ENCODE peak calls at places on chromosomes 6 and 20, in nine cellular contexts. I, N, T, V, J, U, B, O and C are unnamed samples.

GRCh38 chr20:676315-676937 is 824 bp upstream of the SCRT2 start:
- DNase-seq in I (no peak), N (no peak), T (no peak), V (no peak), J (no peak), U (no peak), B (no peak), O (no peak), C (no peak)

GRCh38 chr6:11414564-11414963 is 123.0 kb upstream of the TMEM170B start:
- DNase-seq in I (peak), N (no peak), T (no peak), V (no peak), J (no peak), U (peak), B (no peak), O (no peak), C (no peak)

GRCh38 chr6:108171918-108172516 is 6.2 kb downstream of the NR2E1 start:
- DNase-seq in I (no peak), N (no peak), T (no peak), V (no peak), J (no peak), U (no peak), B (no peak), O (no peak), C (no peak)

GRCh38 chr6:13406781-13407180 is 78.4 kb upstream of the TBC1D7 start:
- DNase-seq in I (peak), N (no peak), T (no peak), V (no peak), J (no peak), U (no peak), B (peak), O (peak), C (no peak)

GRCh38 chr6:157203312-157203744 is 120.0 kb downstream of the TMEM242 start:
- DNase-seq in I (no peak), N (no peak), T (peak), V (no peak), J (no peak), U (no peak), B (no peak), O (no peak), C (no peak)

GRCh38 chr20:35956616-35957015 is 2.3 kb upstream of the SCAND1 start:
- DNase-seq in I (no peak), N (no peak), T (no peak), V (no peak), J (no peak), U (no peak), B (no peak), O (no peak), C (no peak)

GRCh38 chr6:136037885-136038460 is 186.5 kb downstream of the PDE7B start:
- DNase-seq in I (no peak), N (no peak), T (peak), V (no peak), J (peak), U (no peak), B (peak), O (peak), C (peak)

GRCh38 chr20:8144282-8145245 is 12.5 kb downstream of the PLCB1 start:
- DNase-seq in I (no peak), N (no peak), T (no peak), V (no peak), J (no peak), U (no peak), B (peak), O (peak), C (peak)

GRCh38 chr6:89411269-89412070 is 603 bp downstream of the RRAGD start:
- DNase-seq in I (no peak), N (no peak), T (peak), V (peak), J (peak), U (peak), B (no peak), O (no peak), C (no peak)

GRCh38 chr6:32415521-32416019 is 8.6 kb upstream of the BTNL2 start:
- DNase-seq in I (peak), N (peak), T (peak), V (peak), J (peak), U (peak), B (peak), O (peak), C (peak)

GRCh38 chr6:139583420-139583819 is 209.0 kb upstream of the CITED2 start:
- DNase-seq in I (no peak), N (no peak), T (no peak), V (no peak), J (no peak), U (no peak), B (no peak), O (no peak), C (no peak)

GRCh38 chr6:123668965-123669591 is 32.3 kb upstream of the TRDN start:
- DNase-seq in I (no peak), N (no peak), T (no peak), V (no peak), J (no peak), U (no peak), B (no peak), O (no peak), C (no peak)

GRCh38 chr6:109944448-109944847 is 33.7 kb upstream of the GPR6 start:
- DNase-seq in I (peak), N (peak), T (no peak), V (no peak), J (no peak), U (peak), B (no peak), O (no peak), C (no peak)

GRCh38 chr6:44630125-44631028 is 242.9 kb downstream of the CDC5L start:
- DNase-seq in I (peak), N (peak), T (no peak), V (no peak), J (no peak), U (peak), B (peak), O (peak), C (peak)

GRCh38 chr6:52183131-52183530 is 3.0 kb upstream of the IL17A start:
- DNase-seq in I (no peak), N (no peak), T (no peak), V (no peak), J (no peak), U (no peak), B (no peak), O (no peak), C (no peak)

GRCh38 chr6:135675026-135675425 is 176.5 kb upstream of the PDE7B start:
- DNase-seq in I (no peak), N (no peak), T (no peak), V (no peak), J (no peak), U (no peak), B (no peak), O (no peak), C (no peak)

GRCh38 chr6:141401851-141402250 is 730.9 kb upstream of the GJE1 start:
- DNase-seq in I (no peak), N (no peak), T (no peak), V (no peak), J (no peak), U (no peak), B (no peak), O (no peak), C (no peak)

GRCh38 chr6:14435291-14435690 is 317.7 kb downstream of the CD83 start:
- DNase-seq in I (no peak), N (no peak), T (no peak), V (no peak), J (no peak), U (no peak), B (no peak), O (no peak), C (no peak)

GRCh38 chr20:22586645-22587310 is 2.4 kb upstream of the FOXA2 start:
- DNase-seq in I (no peak), N (no peak), T (peak), V (no peak), J (peak), U (no peak), B (no peak), O (peak), C (no peak)

GRCh38 chr20:51801220-51801991 is 915 bp downstream of the SALL4 start:
- DNase-seq in I (no peak), N (no peak), T (peak), V (no peak), J (no peak), U (peak), B (no peak), O (no peak), C (no peak)

GRCh38 chr20:51799586-51799985 is 2.7 kb downstream of the SALL4 start:
- DNase-seq in I (no peak), N (no peak), T (no peak), V (no peak), J (no peak), U (no peak), B (no peak), O (no peak), C (no peak)

GRCh38 chr20:51802170-51802745 is at the start of gene SALL4:
- DNase-seq in I (no peak), N (peak), T (peak), V (no peak), J (no peak), U (no peak), B (no peak), O (no peak), C (no peak)

GRCh38 chr20:51800132-51800721 is 2.1 kb downstream of the SALL4 start:
- DNase-seq in I (peak), N (peak), T (peak), V (no peak), J (peak), U (peak), B (peak), O (peak), C (peak)

GRCh38 chr20:51800769-51801219 is 1.5 kb downstream of the SALL4 start:
- DNase-seq in I (no peak), N (no peak), T (peak), V (no peak), J (no peak), U (peak), B (no peak), O (no peak), C (peak)
- H3K4me3 ChIP-seq in I (peak), N (peak), T (peak), V (peak), J (peak), U (peak), B (peak), O (peak), C (peak)

DNA sequence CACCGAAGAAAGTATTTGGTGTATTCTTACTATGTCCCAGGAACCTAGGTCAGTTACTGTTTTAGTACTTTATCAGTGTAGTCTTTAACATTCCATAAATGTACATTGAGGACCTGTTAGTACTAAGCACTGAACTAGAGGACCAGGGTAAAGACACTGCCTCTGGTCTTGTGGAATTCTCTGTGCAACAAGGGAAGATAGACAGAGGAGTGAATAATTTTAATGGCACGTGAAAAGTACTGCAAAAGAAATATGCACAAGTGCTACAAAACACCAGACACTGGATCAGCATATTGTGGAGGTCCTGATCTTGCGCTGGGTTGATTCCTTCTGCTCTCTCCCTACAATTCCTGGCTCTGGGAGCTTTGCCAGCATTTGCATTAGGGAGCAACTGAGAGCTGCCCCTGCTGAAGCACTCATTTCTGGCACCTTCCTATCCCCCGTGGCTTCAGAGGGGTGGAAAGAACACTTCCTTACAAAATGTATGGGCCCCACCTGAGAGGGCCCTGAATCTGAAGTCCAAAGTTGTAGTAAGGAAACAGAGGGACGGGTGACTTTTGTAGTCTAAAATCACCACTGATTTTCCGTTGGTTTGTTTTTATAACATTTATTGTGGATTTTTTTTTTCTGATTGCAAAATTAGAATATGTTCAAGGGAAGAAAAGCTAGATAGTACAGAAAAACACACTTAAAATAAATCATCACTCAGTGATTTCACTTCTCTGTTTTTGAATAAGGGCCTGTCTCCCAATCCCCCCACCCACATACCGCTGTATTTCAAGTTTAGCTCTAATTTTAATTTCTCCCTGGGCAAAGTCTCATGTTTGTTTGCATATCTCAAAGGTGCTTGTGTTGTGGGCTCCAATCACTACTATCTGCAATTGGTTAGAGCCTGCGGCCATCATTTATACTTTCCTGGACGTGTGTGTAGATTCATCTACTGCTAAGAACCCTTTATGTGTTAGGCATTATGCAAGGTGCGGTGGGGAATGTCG is 4.9 kb downstream of the PKIG start:
- DNase-seq in I (no peak), N (no peak), T (no peak), V (no peak), J (no peak), U (no peak), B (no peak), O (no peak), C (peak)
- H3K4me3 ChIP-seq in I (no peak), N (no peak), T (no peak), V (no peak), J (peak), U (no peak), B (no peak), O (no peak), C (no peak)

GRCh38 chr20:61352381-61353260 is 100.6 kb downstream of the CDH4 start:
- DNase-seq in I (no peak), N (no peak), T (no peak), V (no peak), J (no peak), U (no peak), B (no peak), O (no peak), C (no peak)
- H3K4me3 ChIP-seq in I (no peak), N (no peak), T (no peak), V (no peak), J (no peak), U (no peak), B (no peak), O (no peak), C (no peak)

GRCh38 chr20:49593441-49594142 is 25.7 kb upstream of the PTGIS start:
- DNase-seq in I (no peak), N (no peak), T (no peak), V (no peak), J (no peak), U (no peak), B (no peak), O (no peak), C (no peak)
- H3K4me3 ChIP-seq in I (no peak), N (no peak), T (no peak), V (no peak), J (no peak), U (peak), B (no peak), O (no peak), C (no peak)

DNA sequence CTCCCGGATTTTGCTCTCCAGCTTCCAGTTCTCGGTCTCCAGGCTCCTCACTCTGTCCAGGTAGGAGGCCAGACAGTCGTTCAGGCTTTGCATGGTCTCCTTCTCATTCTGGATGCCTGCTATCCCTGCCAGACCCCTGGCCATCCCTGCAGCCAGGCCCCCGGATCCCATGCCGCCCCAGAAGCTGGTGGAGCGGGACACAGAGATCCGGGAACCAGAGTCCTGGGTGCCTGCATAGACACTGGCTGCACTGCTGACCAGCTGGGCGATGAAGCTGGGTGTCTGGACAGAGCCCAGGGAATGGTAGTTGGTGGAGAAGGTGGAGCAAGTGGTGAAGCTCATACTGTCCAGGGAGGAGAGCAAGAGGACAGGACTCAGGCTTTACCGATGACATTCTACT is 2.9 kb upstream of the CALHM6 start:
- DNase-seq in I (no peak), N (no peak), T (no peak), V (no peak), J (no peak), U (no peak), B (no peak), O (no peak), C (no peak)
- H3K4me3 ChIP-seq in I (no peak), N (no peak), T (no peak), V (no peak), J (no peak), U (no peak), B (no peak), O (no peak), C (no peak)